ENCODE peak calls at places on chromosomes 11 and 22, in six cellular contexts. One of them, this sample, is unnamed.

GRCh38 chr11:119206512-119207299 is 567 bp downstream of the CBL start:
- DNase-seq in H1: no peak
- DNase-seq in dorsolateral prefrontal cortex: no peak
- DNase-seq in ovary: peak; percentile 76
- DNase-seq in upper lobe of right lung: peak; percentile 90
- DNase-seq in K562: peak; percentile 84
- DNase-seq in this sample: peak; percentile 46

GRCh38 chr22:46193898-46194310 is 43.6 kb downstream of the PPARA start:
- DNase-seq in H1: no peak
- DNase-seq in dorsolateral prefrontal cortex: no peak
- DNase-seq in ovary: no peak
- DNase-seq in upper lobe of right lung: no peak
- DNase-seq in K562: peak; percentile 75
- DNase-seq in this sample: no peak

GRCh38 chr11:130858215-130858614 is 58.1 kb downstream of the SNX19 start:
- DNase-seq in H1: no peak
- DNase-seq in dorsolateral prefrontal cortex: no peak
- DNase-seq in ovary: no peak
- DNase-seq in upper lobe of right lung: no peak
- DNase-seq in K562: peak; percentile 77
- DNase-seq in this sample: no peak

GRCh38 chr22:50189849-50190181 is 4.1 kb downstream of the TRABD start:
- DNase-seq in H1: no peak
- DNase-seq in dorsolateral prefrontal cortex: no peak
- DNase-seq in ovary: peak; percentile 49
- DNase-seq in upper lobe of right lung: no peak
- DNase-seq in K562: no peak
- DNase-seq in this sample: no peak

GRCh38 chr11:112751312-112751711 is 209.9 kb upstream of the NCAM1 start:
- DNase-seq in H1: no peak
- DNase-seq in dorsolateral prefrontal cortex: no peak
- DNase-seq in ovary: no peak
- DNase-seq in upper lobe of right lung: no peak
- DNase-seq in K562: no peak
- DNase-seq in this sample: no peak

GRCh38 chr11:130389315-130389935 is 39.0 kb downstream of the ADAMTS8 start:
- DNase-seq in H1: no peak
- DNase-seq in dorsolateral prefrontal cortex: no peak
- DNase-seq in ovary: peak; percentile 45
- DNase-seq in upper lobe of right lung: no peak
- DNase-seq in K562: no peak
- DNase-seq in this sample: no peak

GRCh38 chr11:15159085-15159484 is 44.4 kb downstream of the INSC start:
- DNase-seq in H1: no peak
- DNase-seq in dorsolateral prefrontal cortex: no peak
- DNase-seq in ovary: no peak
- DNase-seq in upper lobe of right lung: no peak
- DNase-seq in K562: peak; percentile 25
- DNase-seq in this sample: no peak

GRCh38 chr11:82718307-82718706 is 15.4 kb downstream of the FAM181B start:
- DNase-seq in H1: no peak
- DNase-seq in dorsolateral prefrontal cortex: peak; percentile 57
- DNase-seq in ovary: no peak
- DNase-seq in upper lobe of right lung: no peak
- DNase-seq in K562: peak; percentile 37
- DNase-seq in this sample: no peak

GRCh38 chr11:85531498-85531897 is 95.6 kb downstream of the DLG2 start:
- DNase-seq in H1: no peak
- DNase-seq in dorsolateral prefrontal cortex: no peak
- DNase-seq in ovary: no peak
- DNase-seq in upper lobe of right lung: no peak
- DNase-seq in K562: no peak
- DNase-seq in this sample: no peak

GRCh38 chr22:26615149-26615548 is 2.7 kb downstream of the CRYBB1 start:
- DNase-seq in H1: no peak
- DNase-seq in dorsolateral prefrontal cortex: no peak
- DNase-seq in ovary: no peak
- DNase-seq in upper lobe of right lung: no peak
- DNase-seq in K562: no peak
- DNase-seq in this sample: no peak

GRCh38 chr11:37710031-37710430 is 1112.0 kb upstream of the RAG2 start:
- DNase-seq in H1: no peak
- DNase-seq in dorsolateral prefrontal cortex: no peak
- DNase-seq in ovary: no peak
- DNase-seq in upper lobe of right lung: no peak
- DNase-seq in K562: no peak
- DNase-seq in this sample: no peak

GRCh38 chr11:37712246-37712645 is 1114.2 kb upstream of the RAG2 start:
- DNase-seq in H1: peak; percentile 1
- DNase-seq in dorsolateral prefrontal cortex: no peak
- DNase-seq in ovary: no peak
- DNase-seq in upper lobe of right lung: no peak
- DNase-seq in K562: no peak
- DNase-seq in this sample: peak; percentile 32
- TF ChIP-seq CTCF in H1: peak; percentile 26
- TF ChIP-seq CTCF in dorsolateral prefrontal cortex: no peak
- TF ChIP-seq CTCF in ovary: no peak
- TF ChIP-seq CTCF in upper lobe of right lung: no peak
- TF ChIP-seq CTCF in K562: no peak
- TF ChIP-seq CTCF in this sample: peak; percentile 55

GRCh38 chr11:45036010-45036409 is 85.3 kb upstream of the TP53I11 start:
- DNase-seq in H1: no peak
- DNase-seq in dorsolateral prefrontal cortex: no peak
- DNase-seq in ovary: no peak
- DNase-seq in upper lobe of right lung: no peak
- DNase-seq in K562: no peak
- DNase-seq in this sample: no peak

GRCh38 chr11:45030778-45031177 is 80.1 kb upstream of the TP53I11 start:
- DNase-seq in H1: no peak
- DNase-seq in dorsolateral prefrontal cortex: no peak
- DNase-seq in ovary: no peak
- DNase-seq in upper lobe of right lung: no peak
- DNase-seq in K562: no peak
- DNase-seq in this sample: no peak

GRCh38 chr11:45028921-45029680 is 78.4 kb upstream of the TP53I11 start:
- DNase-seq in H1: no peak
- DNase-seq in dorsolateral prefrontal cortex: no peak
- DNase-seq in ovary: no peak
- DNase-seq in upper lobe of right lung: no peak
- DNase-seq in K562: no peak
- DNase-seq in this sample: no peak

GRCh38 chr11:45035440-45035839 is 84.8 kb upstream of the TP53I11 start:
- DNase-seq in H1: no peak
- DNase-seq in dorsolateral prefrontal cortex: no peak
- DNase-seq in ovary: no peak
- DNase-seq in upper lobe of right lung: no peak
- DNase-seq in K562: no peak
- DNase-seq in this sample: no peak

DNA sequence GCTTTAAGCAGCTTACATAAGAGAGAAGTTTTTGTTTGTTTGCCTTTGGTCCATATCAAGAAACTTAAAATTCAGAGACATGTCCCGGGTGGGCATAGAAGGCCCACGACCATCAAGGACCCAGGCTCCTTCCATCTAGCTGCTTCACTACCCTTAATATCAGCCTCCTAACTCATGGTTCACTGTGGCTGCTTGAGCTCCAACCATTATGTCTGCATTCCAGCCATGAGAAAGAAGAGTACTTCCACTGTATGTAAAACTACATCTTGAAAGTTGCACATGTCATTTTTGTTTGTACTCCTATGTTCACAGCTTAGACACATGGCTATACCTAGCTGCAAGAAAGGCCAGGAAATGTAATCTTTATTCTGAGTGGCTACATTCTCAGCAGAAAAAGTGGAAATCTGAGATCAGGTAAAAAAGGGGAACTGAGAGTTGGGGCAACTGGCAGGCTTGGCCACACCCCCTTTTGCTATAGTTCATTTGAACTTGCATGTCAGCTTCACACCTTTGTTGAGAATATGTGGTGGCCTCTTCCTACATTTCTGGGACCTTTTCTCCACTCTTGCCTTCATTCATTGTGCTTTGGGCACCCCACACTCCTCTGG is 81.3 kb upstream of the TP53I11 start:
- DNase-seq in H1: no peak
- DNase-seq in dorsolateral prefrontal cortex: no peak
- DNase-seq in ovary: no peak
- DNase-seq in upper lobe of right lung: no peak
- DNase-seq in K562: no peak
- DNase-seq in this sample: no peak
- H3K27ac ChIP-seq in H1: no peak overlapping the region
- H3K27ac ChIP-seq in dorsolateral prefrontal cortex: no peak overlapping the region
- H3K27ac ChIP-seq in ovary: no peak overlapping the region
- H3K27ac ChIP-seq in upper lobe of right lung: no peak overlapping the region
- H3K27ac ChIP-seq in K562: no peak overlapping the region
- H3K27ac ChIP-seq in this sample: no peak overlapping the region

GRCh38 chr11:67605231-67606011 is 1.3 kb upstream of the NDUFV1 start:
- DNase-seq in H1: no peak
- DNase-seq in dorsolateral prefrontal cortex: no peak
- DNase-seq in ovary: no peak
- DNase-seq in upper lobe of right lung: no peak
- DNase-seq in K562: peak; percentile 18
- DNase-seq in this sample: peak; percentile 97
- H3K4me3 ChIP-seq in H1: no peak overlapping the region
- H3K4me3 ChIP-seq in dorsolateral prefrontal cortex: no peak overlapping the region
- H3K4me3 ChIP-seq in ovary: no peak overlapping the region
- H3K4me3 ChIP-seq in upper lobe of right lung: no peak overlapping the region
- H3K4me3 ChIP-seq in K562: peak overlapping the region; percentile 99
- H3K4me3 ChIP-seq in this sample: peak overlapping the region; percentile 83

DNA sequence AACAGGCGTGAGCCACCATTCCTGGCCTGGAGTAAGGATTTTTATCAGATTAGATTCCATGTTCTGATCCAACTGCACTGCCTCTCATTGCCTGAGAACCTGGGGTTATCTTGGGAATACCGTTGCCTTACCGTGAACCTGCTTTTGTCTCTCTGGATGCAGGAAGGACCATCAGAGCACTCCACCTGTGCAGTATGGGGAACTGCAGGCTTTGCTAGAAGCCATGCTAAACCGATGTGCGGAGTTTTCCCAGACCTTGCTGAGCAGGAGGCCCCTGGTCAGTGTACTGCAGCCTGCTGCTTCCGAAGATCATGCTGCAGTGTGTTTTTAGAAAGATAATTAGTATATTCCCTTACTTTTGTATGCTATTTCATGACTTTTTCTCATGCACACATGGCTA is 43.6 kb downstream of the MEI1 start:
- DNase-seq in H1: no peak
- DNase-seq in dorsolateral prefrontal cortex: no peak
- DNase-seq in ovary: no peak
- DNase-seq in upper lobe of right lung: no peak
- DNase-seq in K562: no peak
- DNase-seq in this sample: peak; percentile 67
- TF ChIP-seq CTCF in H1: peak; percentile 13
- TF ChIP-seq CTCF in dorsolateral prefrontal cortex: no peak
- TF ChIP-seq CTCF in ovary: no peak
- TF ChIP-seq CTCF in upper lobe of right lung: no peak
- TF ChIP-seq CTCF in K562: no peak
- TF ChIP-seq CTCF in this sample: peak; percentile 60

DNA sequence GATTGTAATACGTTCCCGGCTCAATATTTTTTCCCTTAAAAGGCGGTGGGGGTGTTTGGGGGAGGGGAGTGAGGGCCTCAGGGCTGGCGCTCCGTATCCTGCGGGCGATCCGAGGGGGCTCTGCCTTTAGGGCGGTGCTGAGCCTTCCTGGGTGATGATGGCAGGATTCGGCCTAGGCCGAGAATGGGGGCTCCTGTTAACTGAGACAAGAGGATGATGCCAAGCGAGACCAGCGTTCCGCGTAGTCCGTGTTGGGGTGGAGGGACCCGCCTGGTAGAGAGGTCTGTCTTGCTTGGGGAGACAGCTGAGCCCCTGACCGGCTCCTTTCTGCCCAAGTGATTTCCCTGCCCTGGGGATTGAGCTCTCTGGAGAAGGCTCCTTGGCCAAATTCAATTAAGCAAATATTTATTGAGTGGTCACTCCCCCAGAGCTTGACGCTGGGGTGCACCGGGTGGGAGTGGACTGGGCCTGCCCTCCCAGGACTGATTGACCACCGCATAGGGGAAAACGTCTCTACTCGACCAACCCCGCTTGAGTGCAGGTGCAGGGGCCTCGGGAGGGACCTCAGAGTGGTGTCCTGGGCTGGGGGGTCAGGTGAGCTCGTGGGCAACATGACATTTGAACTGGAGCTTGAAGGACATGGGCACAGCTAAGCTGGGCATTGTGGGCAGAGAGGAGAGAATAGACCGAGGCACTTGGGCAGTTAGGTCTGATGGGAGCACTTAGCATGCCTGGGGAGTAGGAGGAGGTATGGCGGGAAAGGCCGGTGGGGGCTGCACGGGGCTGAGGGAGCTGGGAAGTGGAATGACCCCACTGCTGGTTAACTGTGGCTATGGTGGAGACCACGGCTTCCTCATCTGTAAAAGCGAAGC is 1.1 kb downstream of the GNAZ start:
- DNase-seq in H1: no peak
- DNase-seq in dorsolateral prefrontal cortex: no peak
- DNase-seq in ovary: peak; percentile 45
- DNase-seq in upper lobe of right lung: peak; percentile 58
- DNase-seq in K562: peak; percentile 56
- DNase-seq in this sample: no peak
- H3K27ac ChIP-seq in H1: no peak overlapping the region
- H3K27ac ChIP-seq in dorsolateral prefrontal cortex: no peak overlapping the region
- H3K27ac ChIP-seq in ovary: no peak overlapping the region
- H3K27ac ChIP-seq in upper lobe of right lung: no peak overlapping the region
- H3K27ac ChIP-seq in K562: no peak overlapping the region
- H3K27ac ChIP-seq in this sample: peak overlapping the region; percentile 87

GRCh38 chr11:10352911-10353550 is 48.2 kb downstream of the ADM start:
- DNase-seq in H1: no peak
- DNase-seq in dorsolateral prefrontal cortex: no peak
- DNase-seq in ovary: no peak
- DNase-seq in upper lobe of right lung: no peak
- DNase-seq in K562: no peak
- DNase-seq in this sample: no peak

GRCh38 chr11:10358696-10359095 is 53.8 kb downstream of the ADM start:
- DNase-seq in H1: no peak
- DNase-seq in dorsolateral prefrontal cortex: no peak
- DNase-seq in ovary: no peak
- DNase-seq in upper lobe of right lung: no peak
- DNase-seq in K562: no peak
- DNase-seq in this sample: no peak

GRCh38 chr11:10354389-10354788 is 49.5 kb downstream of the ADM start:
- DNase-seq in H1: no peak
- DNase-seq in dorsolateral prefrontal cortex: no peak
- DNase-seq in ovary: no peak
- DNase-seq in upper lobe of right lung: no peak
- DNase-seq in K562: no peak
- DNase-seq in this sample: no peak

GRCh38 chr11:10355257-10355661 is 50.4 kb downstream of the ADM start:
- DNase-seq in H1: no peak
- DNase-seq in dorsolateral prefrontal cortex: no peak
- DNase-seq in ovary: no peak
- DNase-seq in upper lobe of right lung: no peak
- DNase-seq in K562: no peak
- DNase-seq in this sample: no peak

GRCh38 chr11:10356161-10356560 is 51.3 kb downstream of the ADM start:
- DNase-seq in H1: no peak
- DNase-seq in dorsolateral prefrontal cortex: no peak
- DNase-seq in ovary: no peak
- DNase-seq in upper lobe of right lung: no peak
- DNase-seq in K562: no peak
- DNase-seq in this sample: no peak
- H3K4me3 ChIP-seq in H1: no peak overlapping the region
- H3K4me3 ChIP-seq in dorsolateral prefrontal cortex: no peak overlapping the region
- H3K4me3 ChIP-seq in ovary: no peak overlapping the region
- H3K4me3 ChIP-seq in upper lobe of right lung: no peak overlapping the region
- H3K4me3 ChIP-seq in K562: no peak overlapping the region
- H3K4me3 ChIP-seq in this sample: no peak overlapping the region

GRCh38 chr11:61384271-61385242 is 7.8 kb upstream of the TMEM216 start:
- DNase-seq in H1: no peak
- DNase-seq in dorsolateral prefrontal cortex: no peak
- DNase-seq in ovary: no peak
- DNase-seq in upper lobe of right lung: peak; percentile 36
- DNase-seq in K562: peak; percentile 36
- DNase-seq in this sample: peak; percentile 47
- TF ChIP-seq CTCF in H1: peak; percentile 71
- TF ChIP-seq CTCF in dorsolateral prefrontal cortex: no peak
- TF ChIP-seq CTCF in ovary: no peak
- TF ChIP-seq CTCF in upper lobe of right lung: no peak
- TF ChIP-seq CTCF in K562: peak; percentile 91
- TF ChIP-seq CTCF in this sample: peak; percentile 84